ENCODE peak calls at places on chromosome 10, in eight cellular contexts. B, O, H, P, D, K, Q and R are unnamed samples.

GRCh38 chr10:97574374-97575100 is 2.0 kb downstream of the ANKRD2 start:
- DNase-seq in O (peak), D (peak), H (peak), Q (peak), K (peak), P (peak), B (no peak), R (peak)

GRCh38 chr10:80619036-80619435 is 81.3 kb downstream of the SH2D4B start:
- DNase-seq in K (no peak), D (no peak), Q (no peak), H (no peak), P (no peak), O (no peak), B (no peak), R (no peak)

GRCh38 chr10:122473116-122473515 is 11.8 kb downstream of the HTRA1 start:
- DNase-seq in K (no peak), P (no peak), D (no peak), Q (no peak), B (no peak), H (no peak), O (no peak), R (no peak)

GRCh38 chr10:665579-666091 is 23.8 kb downstream of the DIP2C start:
- DNase-seq in O (no peak), D (no peak), K (no peak), H (peak), Q (no peak), P (peak), B (no peak), R (no peak)

GRCh38 chr10:115854740-115855435 is 418.1 kb downstream of the GFRA1 start:
- DNase-seq in O (no peak), P (no peak), B (no peak), Q (peak), K (no peak), D (no peak), H (no peak), R (no peak)

GRCh38 chr10:132650611-132651250 is 113.1 kb downstream of the INPP5A start:
- DNase-seq in K (no peak), H (no peak), P (no peak), O (no peak), D (no peak), B (no peak), Q (no peak), R (no peak)

GRCh38 chr10:34698979-34699378 is 116.1 kb downstream of the PARD3 start:
- DNase-seq in P (peak), D (peak), H (peak), Q (peak), B (no peak), K (peak), O (no peak), R (peak)

GRCh38 chr10:113133497-113133896 is 183.4 kb downstream of the TCF7L2 start:
- DNase-seq in O (peak), B (no peak), H (no peak), D (no peak), K (no peak), Q (peak), P (peak), R (peak)

GRCh38 chr10:58475322-58476277 is 37.1 kb upstream of the BICC1 start:
- DNase-seq in P (peak), B (no peak), D (no peak), O (no peak), K (no peak), Q (peak), H (no peak), R (peak)

GRCh38 chr10:76334306-76334705 is 902.9 kb downstream of the LRMDA start:
- DNase-seq in K (no peak), B (no peak), D (no peak), O (no peak), P (no peak), Q (no peak), H (no peak), R (no peak)

GRCh38 chr10:33664070-33664469 is 329.6 kb upstream of the NRP1 start:
- DNase-seq in Q (no peak), B (no peak), H (no peak), K (no peak), O (no peak), P (no peak), D (no peak), R (no peak)

GRCh38 chr10:95430231-95430951 is 130.8 kb downstream of the SORBS1 start:
- DNase-seq in B (no peak), D (peak), O (peak), K (peak), H (peak), Q (peak), P (peak), R (peak)

GRCh38 chr10:8238989-8239388 is 184.5 kb downstream of the GATA3 start:
- DNase-seq in K (no peak), Q (no peak), O (no peak), H (no peak), B (no peak), P (no peak), D (no peak), R (no peak)

GRCh38 chr10:50325449-50326188 is 74.3 kb upstream of the ASAH2 start:
- DNase-seq in K (peak), Q (peak), D (no peak), O (no peak), B (no peak), P (peak), H (peak), R (peak)

GRCh38 chr10:131514454-131514853 is 202.9 kb upstream of the TCERG1L start:
- DNase-seq in P (no peak), K (peak), D (no peak), Q (no peak), O (no peak), B (no peak), H (peak), R (no peak)